ENCODE peak calls at places on chromosomes 6 and 20, in eight cellular contexts. C, B, X, P, G, N, L and R are unnamed samples.
A peak's percentile ranks its signal among the peaks of the same experiment; 100 is the strongest.

GRCh38 chr6:140609956-140610355 is 1235.5 kb upstream of the CITED2 start:
- DNase-seq in N (no peak), X (no peak), P (no peak), G (no peak), L (no peak), C (no peak), B (no peak), R (no peak)

GRCh38 chr6:106334646-106335448 is 9.3 kb upstream of the ATG5 start:
- DNase-seq in X (no peak), P (no peak), G (peak; percentile 61), B (peak; percentile 58), N (peak; percentile 59), C (peak; percentile 12), L (peak; percentile 10), R (peak; percentile 22)

GRCh38 chr20:46348231-46348803 is 40.0 kb upstream of the CDH22 start:
- DNase-seq in B (no peak), X (no peak), N (no peak), P (no peak), C (no peak), G (no peak), L (no peak), R (peak; percentile 24)

GRCh38 chr6:30876039-30876730 is 8.1 kb upstream of the DDR1 start:
- DNase-seq in X (no peak), P (no peak), L (no peak), G (peak; percentile 56), B (no peak), C (peak; percentile 88), N (no peak), R (peak; percentile 71)

GRCh38 chr6:3904518-3904917 is 55.3 kb downstream of the FAM50B start:
- DNase-seq in B (no peak), C (no peak), L (no peak), N (no peak), P (no peak), X (no peak), G (no peak), R (no peak)

GRCh38 chr6:123777554-123777953 is 26.1 kb upstream of the NKAIN2 start:
- DNase-seq in C (no peak), P (no peak), L (no peak), G (no peak), N (no peak), X (no peak), B (no peak), R (no peak)

GRCh38 chr20:3927486-3928291 is 38.5 kb downstream of the PANK2 start:
- DNase-seq in C (no peak), P (no peak), L (no peak), G (no peak), N (no peak), B (no peak), X (no peak), R (no peak)

GRCh38 chr6:112286010-112286409 is 31.6 kb upstream of the LAMA4 start:
- DNase-seq in L (no peak), X (no peak), P (no peak), N (no peak), C (no peak), B (no peak), G (no peak), R (no peak)

GRCh38 chr6:105591053-105591452 is 188.2 kb upstream of the PREP start:
- DNase-seq in B (peak; percentile 43), L (no peak), X (no peak), G (no peak), N (no peak), C (peak; percentile 61), P (no peak), R (no peak)

GRCh38 chr6:36460916-36461315 is 18.1 kb downstream of the KCTD20 start:
- DNase-seq in P (no peak), L (no peak), N (no peak), C (no peak), X (no peak), B (no peak), G (no peak), R (no peak)

GRCh38 chr20:46063151-46063550 is 26.6 kb downstream of the NCOA5 start:
- DNase-seq in G (no peak), X (no peak), B (peak; percentile 10), C (no peak), N (no peak), L (no peak), P (no peak), R (no peak)

GRCh38 chr6:135267085-135267484 is 86.0 kb downstream of the MYB start:
- DNase-seq in G (no peak), C (no peak), P (no peak), X (no peak), N (no peak), L (no peak), B (no peak), R (no peak)

GRCh38 chr6:132391391-132392291 is 9.6 kb downstream of the MOXD1 start:
- DNase-seq in B (no peak), C (peak; percentile 96), P (no peak), X (no peak), N (no peak), G (no peak), L (peak; percentile 90), R (peak; percentile 27)

GRCh38 chr6:33746036-33746600 is 587 bp downstream of the IP6K3 start:
- DNase-seq in B (no peak), L (no peak), N (no peak), X (peak; percentile 75), G (no peak), P (no peak), C (peak; percentile 21), R (peak; percentile 25)

GRCh38 chr6:90103056-90103793 is 193.4 kb downstream of the BACH2 start:
- DNase-seq in C (peak; percentile 53), G (no peak), P (no peak), X (no peak), L (peak; percentile 8), B (peak; percentile 71), N (no peak), R (no peak)

GRCh38 chr6:16440656-16441212 is 202.3 kb downstream of the GMPR start:
- DNase-seq in N (no peak), L (no peak), B (no peak), C (no peak), X (no peak), P (no peak), G (no peak), R (no peak)

GRCh38 chr6:145632971-145633370 is 102.3 kb downstream of the EPM2A start:
- DNase-seq in P (no peak), G (no peak), L (no peak), N (no peak), X (no peak), B (no peak), C (no peak), R (no peak)

GRCh38 chr20:35269055-35269781 is 8.7 kb downstream of the MMP24OS start:
- DNase-seq in C (peak; percentile 29), G (no peak), N (peak; percentile 79), L (no peak), P (peak; percentile 62), X (no peak), B (no peak), R (peak; percentile 71)

GRCh38 chr20:61560361-61560853 is 308.3 kb downstream of the CDH4 start:
- DNase-seq in G (no peak), X (no peak), C (peak; percentile 31), L (no peak), P (no peak), B (no peak), N (no peak), R (no peak)
- TF ChIP-seq CTCF in G (peak; percentile 49), X (no peak), C (peak; percentile 8), L (peak; percentile 15), P (no peak), B (no peak), N (no peak), R (peak; percentile 22)

GRCh38 chr20:63714858-63715257 is 7.0 kb downstream of the ZGPAT start:
- DNase-seq in B (peak; percentile 19), G (no peak), L (no peak), X (no peak), N (no peak), C (no peak), P (no peak), R (no peak)
- H3K27ac ChIP-seq in B (no peak overlapping the region), G (no peak overlapping the region), L (no peak overlapping the region), X (no peak overlapping the region), N (no peak overlapping the region), C (no peak overlapping the region), P (no peak overlapping the region), R (no peak overlapping the region)

GRCh38 chr6:84767591-84768201 is 3.3 kb upstream of the TBX18 start:
- DNase-seq in N (no peak), X (no peak), G (no peak), C (no peak), P (no peak), B (no peak), L (no peak), R (no peak)
- H3K4me3 ChIP-seq in N (no peak overlapping the region), X (peak overlapping the region; percentile 79), G (no peak overlapping the region), C (no peak overlapping the region), P (no peak overlapping the region), B (no peak overlapping the region), L (no peak overlapping the region), R (no peak overlapping the region)

DNA sequence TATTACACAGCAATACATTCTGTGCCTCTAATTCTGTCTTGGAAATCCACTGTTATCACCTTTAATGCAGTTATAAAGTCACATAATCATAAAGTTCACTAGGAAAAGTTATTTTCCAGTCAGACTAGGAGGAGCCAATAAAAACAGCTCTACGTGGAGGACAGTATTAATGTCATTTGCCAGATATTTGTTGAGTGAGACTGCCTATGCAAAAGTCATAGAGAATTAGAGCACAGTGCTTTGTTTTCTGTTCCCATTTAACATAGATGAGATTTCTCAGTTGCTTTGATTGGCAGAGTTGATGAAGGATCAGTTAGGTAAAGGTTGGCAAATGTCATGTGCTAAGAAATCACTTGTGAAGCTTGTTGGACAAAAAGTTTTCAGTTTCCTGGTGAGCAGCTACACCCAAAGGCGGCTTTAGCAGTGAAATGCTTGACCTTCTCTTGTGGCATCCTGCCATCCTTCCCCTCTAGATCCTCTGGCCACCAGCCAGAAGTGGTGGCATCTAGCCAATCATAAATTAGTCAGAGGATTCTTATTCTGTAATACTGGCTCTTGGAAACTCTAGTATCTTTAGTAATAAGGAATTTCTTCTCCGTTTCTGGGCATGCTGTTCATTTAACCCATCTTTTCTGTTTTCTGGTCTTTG is 37.0 kb downstream of the BCKDHB start:
- DNase-seq in G (peak; percentile 67), C (peak; percentile 83), N (peak; percentile 45), X (peak; percentile 85), L (peak; percentile 65), B (peak; percentile 82), P (peak; percentile 52), R (peak; percentile 87)
- TF ChIP-seq CTCF in G (no peak), C (no peak), N (no peak), X (no peak), L (no peak), B (no peak), P (no peak), R (no peak)